ENCODE peak calls at places on chromosomes 5 and 9, in five cellular contexts. One of them, this sample, is unnamed. For H3K4me1, the result is how much of the 10 kb centered on the place peaks cover.

GRCh38 chr9:35380619-35381018 is 109.3 kb upstream of the RUSC2 start:
- DNase-seq in stomach: no peak
- DNase-seq in A549: no peak
- DNase-seq in SK-N-SH: no peak
- DNase-seq in tibial nerve: no peak
- DNase-seq in this sample: no peak

GRCh38 chr5:126455264-126455663 is 32.1 kb downstream of the GRAMD2B start:
- DNase-seq in stomach: no peak
- DNase-seq in A549: no peak
- DNase-seq in SK-N-SH: no peak
- DNase-seq in tibial nerve: no peak
- DNase-seq in this sample: no peak

GRCh38 chr5:78504726-78505431 is 143.7 kb downstream of the LHFPL2 start:
- DNase-seq in stomach: peak
- DNase-seq in A549: peak
- DNase-seq in SK-N-SH: peak
- DNase-seq in tibial nerve: peak
- DNase-seq in this sample: peak

GRCh38 chr9:87592554-87593394 is 95.1 kb downstream of the DAPK1 start:
- DNase-seq in stomach: peak
- DNase-seq in A549: no peak
- DNase-seq in SK-N-SH: no peak
- DNase-seq in tibial nerve: peak
- DNase-seq in this sample: peak

GRCh38 chr9:131678499-131679111 is 61.3 kb downstream of the RAPGEF1 start:
- DNase-seq in stomach: peak
- DNase-seq in A549: peak
- DNase-seq in SK-N-SH: no peak
- DNase-seq in tibial nerve: peak
- DNase-seq in this sample: no peak

GRCh38 chr9:20604561-20604960 is 17.7 kb downstream of the MLLT3 start:
- DNase-seq in stomach: no peak
- DNase-seq in A549: no peak
- DNase-seq in SK-N-SH: no peak
- DNase-seq in tibial nerve: no peak
- DNase-seq in this sample: no peak

GRCh38 chr5:168101352-168101751 is 190.1 kb upstream of the WWC1 start:
- DNase-seq in stomach: no peak
- DNase-seq in A549: no peak
- DNase-seq in SK-N-SH: no peak
- DNase-seq in tibial nerve: no peak
- DNase-seq in this sample: no peak

GRCh38 chr9:17470015-17470414 is 108.9 kb upstream of the SH3GL2 start:
- DNase-seq in stomach: no peak
- DNase-seq in A549: no peak
- DNase-seq in SK-N-SH: no peak
- DNase-seq in tibial nerve: no peak
- DNase-seq in this sample: no peak

GRCh38 chr5:11467588-11467987 is 436.7 kb downstream of the CTNND2 start:
- DNase-seq in stomach: no peak
- DNase-seq in A549: no peak
- DNase-seq in SK-N-SH: no peak
- DNase-seq in tibial nerve: no peak
- DNase-seq in this sample: no peak

GRCh38 chr9:100394819-100395218 is 32.1 kb upstream of the MSANTD3 start:
- DNase-seq in stomach: no peak
- DNase-seq in A549: no peak
- DNase-seq in SK-N-SH: no peak
- DNase-seq in tibial nerve: no peak
- DNase-seq in this sample: no peak

GRCh38 chr5:38845555-38846378 is at the start of gene OSMR:
- DNase-seq in stomach: peak
- DNase-seq in A549: peak
- DNase-seq in SK-N-SH: peak
- DNase-seq in tibial nerve: peak
- DNase-seq in this sample: peak

GRCh38 chr5:157558681-157559080 is 16.9 kb downstream of the ADAM19 start:
- DNase-seq in stomach: no peak
- DNase-seq in A549: no peak
- DNase-seq in SK-N-SH: no peak
- DNase-seq in tibial nerve: no peak
- DNase-seq in this sample: no peak

GRCh38 chr9:91117959-91118651 is 243.6 kb downstream of the AUH start:
- DNase-seq in stomach: peak
- DNase-seq in A549: no peak
- DNase-seq in SK-N-SH: no peak
- DNase-seq in tibial nerve: peak
- DNase-seq in this sample: peak

GRCh38 chr5:4532705-4533080 is 607.4 kb upstream of the ADAMTS16 start:
- DNase-seq in stomach: no peak
- DNase-seq in A549: no peak
- DNase-seq in SK-N-SH: no peak
- DNase-seq in tibial nerve: no peak
- DNase-seq in this sample: no peak

GRCh38 chr9:136140966-136141365 is 22.3 kb upstream of the TMEM250 start:
- DNase-seq in stomach: no peak
- DNase-seq in A549: no peak
- DNase-seq in SK-N-SH: no peak
- DNase-seq in tibial nerve: no peak
- DNase-seq in this sample: no peak
- TF ChIP-seq EP300 in stomach: no peak
- TF ChIP-seq EP300 in A549: no peak
- TF ChIP-seq EP300 in SK-N-SH: no peak
- TF ChIP-seq EP300 in tibial nerve: no peak
- TF ChIP-seq EP300 in this sample: no peak

DNA sequence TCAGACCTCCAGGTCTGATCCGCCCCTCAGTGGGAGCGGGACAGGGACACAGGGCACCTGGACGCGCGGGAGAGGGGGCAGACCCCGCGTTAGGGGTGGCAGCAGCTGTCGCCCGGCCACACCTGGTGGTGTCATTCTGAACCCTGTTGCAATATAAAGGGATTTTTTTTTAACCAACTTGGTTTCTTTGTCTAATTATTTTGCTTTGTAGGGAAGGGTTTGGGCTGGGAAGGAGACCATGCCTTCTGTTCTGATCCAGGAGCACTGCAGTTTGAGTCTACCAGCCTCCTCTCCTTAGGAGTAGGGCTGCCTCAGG is 10.9 kb upstream of the ASS1 start:
- DNase-seq in stomach: no peak
- DNase-seq in A549: no peak
- DNase-seq in SK-N-SH: no peak
- DNase-seq in tibial nerve: no peak
- DNase-seq in this sample: no peak
- H3K4me3 ChIP-seq in stomach: no peak
- H3K4me3 ChIP-seq in A549: peak
- H3K4me3 ChIP-seq in SK-N-SH: no peak
- H3K4me3 ChIP-seq in tibial nerve: no peak
- H3K4me3 ChIP-seq in this sample: no peak

GRCh38 chr9:77926314-77926959 is 105.2 kb downstream of the GNAQ start:
- DNase-seq in stomach: no peak
- DNase-seq in A549: peak
- DNase-seq in SK-N-SH: no peak
- DNase-seq in tibial nerve: no peak
- DNase-seq in this sample: no peak
- H3K4me1 ChIP-seq in stomach: under half
- H3K4me1 ChIP-seq in A549: under half
- H3K4me1 ChIP-seq in SK-N-SH: under half
- H3K4me1 ChIP-seq in tibial nerve: under half
- H3K4me1 ChIP-seq in this sample: under half

DNA sequence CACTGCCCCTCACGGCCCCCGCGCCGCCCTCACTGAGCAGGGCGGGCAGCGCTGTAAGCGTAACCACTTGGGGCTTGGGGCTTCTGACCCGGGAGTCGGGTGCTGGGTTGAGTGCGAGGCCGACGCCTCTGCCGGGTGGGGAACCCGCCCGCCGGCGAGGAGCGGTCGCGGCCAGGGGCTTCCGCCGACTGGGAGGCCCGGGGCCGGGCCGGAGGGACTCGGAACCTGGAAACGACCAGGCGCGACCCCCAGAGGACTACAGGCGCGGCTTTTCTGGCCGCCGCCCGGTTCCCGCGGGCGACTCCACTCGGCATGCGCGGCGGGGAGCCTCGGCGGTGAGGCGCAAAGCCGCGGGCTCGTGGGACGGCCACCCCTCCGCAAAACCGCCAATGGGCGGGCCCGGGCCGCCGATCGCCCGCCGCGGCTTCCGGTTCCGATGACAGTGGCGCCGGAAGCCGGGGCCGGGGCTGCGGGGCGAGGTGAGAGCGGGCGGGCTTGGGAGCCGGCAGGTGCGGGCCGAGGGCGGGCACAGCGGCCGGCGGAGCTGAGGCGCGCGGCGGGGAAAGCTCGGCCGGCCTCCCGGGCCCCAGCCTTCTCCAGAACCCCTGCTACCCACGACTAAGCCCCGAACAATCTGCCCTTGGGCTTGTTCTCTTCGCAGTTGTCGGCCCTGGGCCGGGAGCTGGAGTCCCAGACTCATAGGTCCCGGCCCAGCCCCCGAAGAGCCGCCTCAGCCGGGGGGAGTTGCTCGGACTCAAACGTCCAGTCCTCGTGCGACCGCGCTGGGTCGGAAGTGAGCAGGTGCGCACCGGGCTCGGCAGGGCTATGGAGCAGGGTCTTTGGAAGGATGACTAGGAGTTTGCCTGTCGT is at the start of gene RMND5B:
- DNase-seq in stomach: peak
- DNase-seq in A549: peak
- DNase-seq in SK-N-SH: peak
- DNase-seq in tibial nerve: peak
- DNase-seq in this sample: peak
- TF ChIP-seq EP300 in stomach: no peak
- TF ChIP-seq EP300 in A549: no peak
- TF ChIP-seq EP300 in SK-N-SH: peak
- TF ChIP-seq EP300 in tibial nerve: no peak
- TF ChIP-seq EP300 in this sample: no peak

GRCh38 chr5:132207783-132208182 is 19.9 kb downstream of the P4HA2 start:
- DNase-seq in stomach: no peak
- DNase-seq in A549: no peak
- DNase-seq in SK-N-SH: no peak
- DNase-seq in tibial nerve: no peak
- DNase-seq in this sample: no peak
- H3K4me3 ChIP-seq in stomach: no peak
- H3K4me3 ChIP-seq in A549: no peak
- H3K4me3 ChIP-seq in SK-N-SH: no peak
- H3K4me3 ChIP-seq in tibial nerve: no peak
- H3K4me3 ChIP-seq in this sample: no peak

DNA sequence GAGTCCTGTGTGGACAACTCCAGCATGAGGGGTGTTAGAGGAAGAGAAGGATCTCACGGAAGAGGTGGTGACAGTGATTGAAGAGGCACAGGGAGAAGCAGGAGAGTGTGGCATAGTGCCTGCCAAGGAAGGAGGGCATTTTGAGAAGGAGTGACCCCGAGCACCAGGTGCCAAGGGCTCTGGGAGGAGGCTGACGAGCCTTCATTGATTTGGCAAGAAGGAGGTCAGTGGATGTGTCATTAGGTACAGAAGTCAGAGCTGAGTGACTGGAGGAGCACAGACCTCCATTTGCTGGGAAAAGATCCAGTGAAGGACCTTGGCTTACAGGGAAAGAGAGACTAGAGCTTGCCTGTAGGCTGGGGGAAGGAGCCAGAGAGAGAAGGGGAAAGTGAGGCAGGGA is 70.3 kb upstream of the ANGPTL2 start:
- DNase-seq in stomach: no peak
- DNase-seq in A549: no peak
- DNase-seq in SK-N-SH: no peak
- DNase-seq in tibial nerve: no peak
- DNase-seq in this sample: no peak
- H3K4me1 ChIP-seq in stomach: under half
- H3K4me1 ChIP-seq in A549: under half
- H3K4me1 ChIP-seq in SK-N-SH: under half
- H3K4me1 ChIP-seq in tibial nerve: under half
- H3K4me1 ChIP-seq in this sample: under half

DNA sequence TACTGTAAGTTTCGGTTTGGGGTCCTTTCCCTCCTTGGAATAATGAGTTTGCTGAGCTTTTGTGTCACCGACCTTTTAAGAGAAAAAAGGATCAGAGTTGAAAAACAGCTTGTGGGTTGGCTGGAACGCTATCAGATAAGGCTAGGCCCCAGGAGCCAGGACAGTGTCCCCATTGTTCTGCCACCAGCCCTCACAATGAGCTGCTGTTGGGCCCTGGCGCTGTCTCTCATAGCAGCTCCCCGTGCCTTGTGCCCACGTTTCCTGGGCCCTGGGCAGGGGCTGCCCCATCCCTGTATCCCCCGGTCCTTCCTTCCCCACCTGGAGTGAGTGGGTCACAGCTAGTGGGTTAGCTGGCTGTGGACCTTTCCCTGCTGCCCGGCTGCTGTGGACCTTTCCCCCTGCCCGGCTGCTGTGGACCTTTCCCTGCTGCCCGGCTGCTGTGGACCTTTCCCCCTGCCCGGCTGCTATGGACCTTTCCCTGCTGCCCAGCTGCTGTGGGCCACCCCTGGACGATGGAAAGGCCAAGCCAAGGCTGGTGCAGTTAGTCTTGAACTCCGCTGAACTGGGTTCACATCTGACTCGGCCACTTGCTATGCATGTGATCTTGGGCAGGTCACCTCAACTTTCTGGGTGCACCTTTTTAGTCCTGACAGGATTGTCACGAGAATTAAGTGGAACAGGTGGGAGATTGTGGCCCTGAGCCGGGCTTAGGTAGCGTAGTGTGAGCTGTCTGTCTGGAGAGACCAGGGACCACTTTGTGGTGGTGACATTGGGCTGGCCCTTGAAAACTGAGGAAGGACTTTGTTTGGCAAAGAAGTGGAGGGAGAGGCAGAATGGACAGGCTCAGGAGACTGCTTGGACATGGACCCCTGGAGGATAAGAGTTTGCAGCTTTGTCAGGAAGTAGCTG is 99.5 kb downstream of the DAB2IP start:
- DNase-seq in stomach: peak
- DNase-seq in A549: no peak
- DNase-seq in SK-N-SH: peak
- DNase-seq in tibial nerve: no peak
- DNase-seq in this sample: no peak
- TF ChIP-seq EP300 in stomach: no peak
- TF ChIP-seq EP300 in A549: no peak
- TF ChIP-seq EP300 in SK-N-SH: no peak
- TF ChIP-seq EP300 in tibial nerve: no peak
- TF ChIP-seq EP300 in this sample: no peak

DNA sequence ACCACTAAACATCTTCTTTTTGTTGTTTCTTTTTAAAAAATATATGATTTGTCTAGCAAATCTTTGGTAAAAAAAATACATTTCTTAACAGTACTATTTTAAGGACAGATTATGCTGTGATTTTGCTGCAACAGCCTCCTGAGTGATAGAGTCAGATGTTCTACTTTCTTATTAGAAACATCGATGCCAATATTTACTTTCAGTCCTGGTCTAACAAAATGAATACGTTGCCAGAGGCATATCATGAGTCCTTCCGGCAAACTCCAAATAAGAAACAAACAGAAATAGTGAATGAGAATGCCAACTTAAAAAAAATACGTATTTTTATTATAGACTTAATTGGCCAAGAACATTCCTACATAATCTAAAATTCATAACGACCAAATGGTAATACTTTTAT is 371.5 kb downstream of the ADGRV1 start:
- DNase-seq in stomach: no peak
- DNase-seq in A549: no peak
- DNase-seq in SK-N-SH: no peak
- DNase-seq in tibial nerve: no peak
- DNase-seq in this sample: no peak
- H3K4me3 ChIP-seq in stomach: no peak
- H3K4me3 ChIP-seq in A549: no peak
- H3K4me3 ChIP-seq in SK-N-SH: no peak
- H3K4me3 ChIP-seq in tibial nerve: no peak
- H3K4me3 ChIP-seq in this sample: no peak